ENCODE peak calls at places on chromosomes 6 and 20, in four cellular contexts. B is uterus, M is endothelial cell of umbilical vein, R is IMR-90. Q is an unnamed sample.

GRCh38 chr6:159727717-159728440 is 573 bp downstream of the WTAP start:
- DNase-seq in B (no peak), M (peak; percentile 63), R (no peak), Q (no peak)

GRCh38 chr20:25324412-25324811 is 66.2 kb downstream of the ABHD12 start:
- DNase-seq in R (no peak), B (no peak), M (no peak), Q (no peak)

GRCh38 chr6:119347466-119348307 is 1.9 kb downstream of the MAN1A1 start:
- DNase-seq in M (no peak), B (peak; percentile 32), R (peak; percentile 23), Q (peak; percentile 26)

GRCh38 chr20:6169251-6169650 is 46.4 kb upstream of the FERMT1 start:
- DNase-seq in M (no peak), B (no peak), R (peak; percentile 12), Q (no peak)

GRCh38 chr6:110590821-110591351 is 114.5 kb upstream of the SLC22A16 start:
- DNase-seq in R (peak; percentile 71), B (no peak), M (no peak), Q (no peak)

GRCh38 chr6:45619994-45620471 is 242.3 kb upstream of the SUPT3H start:
- DNase-seq in M (peak; percentile 11), R (peak; percentile 63), B (no peak), Q (no peak)

GRCh38 chr6:150894191-150894744 is 28.8 kb downstream of the MTHFD1L start:
- DNase-seq in R (no peak), M (no peak), B (no peak), Q (no peak)

GRCh38 chr6:133774356-133774755 is 114.6 kb upstream of the TCF21 start:
- DNase-seq in M (peak; percentile 44), B (no peak), R (peak; percentile 75), Q (no peak)

GRCh38 chr6:36928547-36928918 is 26.0 kb upstream of the PI16 start:
- DNase-seq in M (no peak), B (no peak), R (no peak), Q (no peak)

GRCh38 chr20:48287552-48288170 is 502.4 kb upstream of the SULF2 start:
- DNase-seq in B (no peak), R (no peak), M (no peak), Q (no peak)

GRCh38 chr6:131524695-131525336 is 48.2 kb upstream of the ARG1 start:
- DNase-seq in B (no peak), M (no peak), R (no peak), Q (peak; percentile 51)

GRCh38 chr6:3520541-3521220 is 63.8 kb upstream of the SLC22A23 start:
- DNase-seq in M (no peak), B (no peak), R (peak; percentile 31), Q (no peak)

GRCh38 chr6:138577151-138577915 is 78.0 kb upstream of the NHSL1 start:
- DNase-seq in R (no peak), B (no peak), M (no peak), Q (no peak)

GRCh38 chr6:139112146-139112545 is 22.7 kb upstream of the HECA start:
- DNase-seq in B (no peak), M (no peak), R (peak; percentile 22), Q (no peak)

GRCh38 chr6:76831299-76831698 is 632.0 kb downstream of the HTR1B start:
- DNase-seq in B (no peak), M (no peak), R (no peak), Q (no peak)

GRCh38 chr20:62875419-62876355 is 14.1 kb upstream of the TCFL5 start:
- DNase-seq in R (peak; percentile 83), B (peak; percentile 78), M (peak; percentile 77), Q (no peak)

GRCh38 chr6:140979642-140980091 is 1153.1 kb upstream of the GJE1 start:
- DNase-seq in M (peak; percentile 98), R (peak; percentile 89), B (peak; percentile 32), Q (no peak)

DNA sequence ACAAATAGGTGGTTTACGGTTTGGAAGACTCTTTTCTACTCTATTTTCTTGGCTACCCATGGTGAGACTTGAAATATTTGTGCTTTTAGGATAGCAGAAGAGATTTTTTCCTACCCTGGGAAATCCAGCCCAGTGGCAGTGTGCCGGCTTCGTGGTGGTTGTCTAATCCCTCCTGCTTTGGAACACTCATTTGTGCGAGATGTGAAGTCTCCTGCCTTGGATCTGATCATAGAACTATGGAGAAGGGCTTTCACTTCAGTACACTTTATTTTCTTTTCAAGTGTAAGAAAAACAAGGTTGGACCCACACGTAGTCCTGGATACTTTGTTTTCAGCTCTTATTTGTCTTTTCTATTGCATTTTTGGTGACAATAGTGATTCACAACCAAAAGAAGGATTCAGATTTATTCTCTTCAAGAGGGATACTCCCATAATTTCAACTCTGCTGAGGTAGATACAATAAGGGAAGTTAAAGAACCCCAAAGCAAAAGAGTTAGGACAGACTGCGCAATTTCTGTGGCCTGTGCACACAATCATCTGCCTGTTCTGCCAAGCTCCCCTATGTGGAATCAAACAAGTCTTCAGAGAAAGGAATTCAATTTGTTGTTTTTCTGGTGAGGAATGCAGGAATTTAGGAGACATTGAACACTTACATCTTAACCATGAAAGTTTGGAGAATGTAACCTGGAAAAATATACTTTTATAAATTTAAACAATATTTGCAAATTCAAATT is 413.2 kb downstream of the GJA1 start:
- DNase-seq in M (peak; percentile 27), B (no peak), R (peak; percentile 11), Q (no peak)
- H3K27ac ChIP-seq in M (no peak overlapping the region), B (no peak overlapping the region), R (no peak overlapping the region), Q (no peak overlapping the region)

GRCh38 chr20:36861875-36862801 is 13.8 kb upstream of the TLDC2 start:
- DNase-seq in M (peak; percentile 44), B (peak; percentile 93), R (peak; percentile 83), Q (no peak)

GRCh38 chr20:36861625-36861874 is 14.4 kb upstream of the TLDC2 start:
- DNase-seq in M (no peak), R (no peak), B (no peak), Q (no peak)

GRCh38 chr20:36859700-36860330 is 16.1 kb upstream of the TLDC2 start:
- DNase-seq in R (no peak), B (no peak), M (no peak), Q (no peak)

GRCh38 chr20:36860339-36860738 is 15.6 kb upstream of the TLDC2 start:
- DNase-seq in R (peak; percentile 40), M (no peak), B (no peak), Q (no peak)

GRCh38 chr20:36860811-36861624 is 14.9 kb upstream of the TLDC2 start:
- DNase-seq in B (no peak), M (no peak), R (no peak), Q (no peak)
- H3K36me3 ChIP-seq in B (no peaks in the 10 kb centered on the region), M (peaks cover 2% of the 10 kb centered on the region), R (peaks cover 8% of the 10 kb centered on the region), Q (no peaks in the 10 kb centered on the region)

GRCh38 chr20:7853493-7853892 is 86.8 kb downstream of the HAO1 start:
- DNase-seq in M (no peak), B (no peak), R (no peak), Q (no peak)

GRCh38 chr20:7858851-7859250 is 81.4 kb downstream of the HAO1 start:
- DNase-seq in B (no peak), R (no peak), M (no peak), Q (no peak)

GRCh38 chr20:7855545-7855944 is 84.7 kb downstream of the HAO1 start:
- DNase-seq in R (no peak), B (no peak), M (no peak), Q (no peak)

GRCh38 chr20:7859371-7859802 is 80.9 kb downstream of the HAO1 start:
- DNase-seq in M (peak; percentile 81), B (no peak), R (peak; percentile 70), Q (peak; percentile 0)

DNA sequence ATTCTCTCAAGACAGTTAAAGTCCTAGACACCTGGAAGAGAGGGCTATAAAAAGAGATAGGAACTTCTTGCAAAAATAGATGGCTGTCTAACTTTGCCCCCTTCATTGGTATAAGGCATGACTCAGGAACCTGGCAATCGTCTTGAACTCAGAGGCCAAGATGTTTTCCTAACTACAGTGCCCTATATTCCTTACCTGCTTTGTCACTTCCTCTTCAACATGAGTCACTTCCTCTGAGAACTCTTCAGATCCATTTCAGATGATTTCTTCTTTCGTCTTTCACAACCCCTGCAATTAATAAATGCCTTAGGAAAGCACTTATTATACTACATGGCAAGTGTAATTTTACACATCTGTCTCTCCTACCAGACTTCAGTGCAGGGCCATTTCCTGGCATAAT is 83.5 kb downstream of the HAO1 start:
- DNase-seq in M (peak; percentile 87), R (peak; percentile 69), B (no peak), Q (no peak)
- H3K27ac ChIP-seq in M (peak overlapping the region; percentile 49), R (no peak overlapping the region), B (no peak overlapping the region), Q (no peak overlapping the region)

GRCh38 chr6:7246401-7247178 is 66.4 kb downstream of the SSR1 start:
- DNase-seq in M (no peak), R (no peak), B (no peak), Q (no peak)

GRCh38 chr6:7249391-7249790 is 63.6 kb downstream of the SSR1 start:
- DNase-seq in M (no peak), R (peak; percentile 16), B (no peak), Q (no peak)

GRCh38 chr6:7245668-7246393 is 67.2 kb downstream of the SSR1 start:
- DNase-seq in M (no peak), B (no peak), R (no peak), Q (no peak)

GRCh38 chr6:7247828-7248227 is 65.2 kb downstream of the SSR1 start:
- DNase-seq in B (no peak), M (no peak), R (no peak), Q (no peak)

DNA sequence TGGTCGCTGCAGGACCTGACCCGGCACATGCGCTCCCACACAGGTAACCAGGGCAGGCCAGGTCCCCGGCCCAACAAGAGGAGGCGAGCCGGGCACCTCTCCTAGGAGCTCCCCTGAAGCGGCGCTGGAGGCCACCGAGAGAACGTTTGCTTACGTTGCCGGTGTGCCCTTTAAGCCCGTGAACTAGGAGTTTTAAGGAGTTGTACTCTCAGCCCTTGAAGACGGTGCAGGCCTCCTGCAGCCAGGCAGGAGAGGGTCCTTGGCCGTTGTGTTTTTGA is 65.9 kb downstream of the SSR1 start:
- DNase-seq in M (no peak), R (no peak), B (no peak), Q (no peak)
- H3K36me3 ChIP-seq in M (peaks cover 44% of the 10 kb centered on the region), R (peaks cover 45% of the 10 kb centered on the region), B (no peaks in the 10 kb centered on the region), Q (peaks cover 47% of the 10 kb centered on the region)

GRCh38 chr6:25963426-25964123 is 973 bp downstream of the TRIM38 start:
- DNase-seq in R (peak; percentile 16), B (no peak), M (peak; percentile 34), Q (no peak)
- H3K27ac ChIP-seq in R (peak overlapping the region; percentile 67), B (peak overlapping the region; percentile 91), M (peak overlapping the region; percentile 44), Q (peak overlapping the region; percentile 56)

GRCh38 chr6:31538805-31539400 is 2.9 kb downstream of the DDX39B start:
- DNase-seq in B (no peak), R (no peak), M (no peak), Q (no peak)
- H3K36me3 ChIP-seq in B (no peaks in the 10 kb centered on the region), R (peaks cover 52% of the 10 kb centered on the region), M (peaks cover 52% of the 10 kb centered on the region), Q (peaks cover 55% of the 10 kb centered on the region)

GRCh38 chr6:56593801-56594318 is 48.8 kb downstream of the DST start:
- DNase-seq in R (peak; percentile 57), M (no peak), B (no peak), Q (no peak)

GRCh38 chr6:56594699-56595098 is 48.0 kb downstream of the DST start:
- DNase-seq in B (no peak), M (peak; percentile 10), R (no peak), Q (peak; percentile 15)

GRCh38 chr6:56595490-56596122 is 47.1 kb downstream of the DST start:
- DNase-seq in B (peak; percentile 51), R (peak; percentile 30), M (peak; percentile 76), Q (peak; percentile 20)
- H3K27ac ChIP-seq in B (no peak overlapping the region), R (no peak overlapping the region), M (no peak overlapping the region), Q (no peak overlapping the region)